ENCODE peak calls at places on chromosomes 13 and 19, in six cellular contexts. One of them, this sample, is unnamed.

GRCh38 chr13:64723735-64724134 is 2506.4 kb downstream of the PCDH9 start:
- DNase-seq in HS-27A: peak
- DNase-seq in cardiac muscle cell: peak
- DNase-seq in CD8-positive, alpha-beta memory T cell: no peak
- DNase-seq in NB4: no peak
- DNase-seq in coronary artery: no peak
- DNase-seq in this sample: no peak

GRCh38 chr19:30999726-31000125 is 349.5 kb downstream of the TSHZ3 start:
- DNase-seq in HS-27A: no peak
- DNase-seq in cardiac muscle cell: no peak
- DNase-seq in CD8-positive, alpha-beta memory T cell: no peak
- DNase-seq in NB4: no peak
- DNase-seq in coronary artery: no peak
- DNase-seq in this sample: no peak

GRCh38 chr13:45367995-45368394 is 27.0 kb upstream of the TPT1 start:
- DNase-seq in HS-27A: no peak
- DNase-seq in cardiac muscle cell: no peak
- DNase-seq in CD8-positive, alpha-beta memory T cell: no peak
- DNase-seq in NB4: no peak
- DNase-seq in coronary artery: no peak
- DNase-seq in this sample: no peak

GRCh38 chr19:19463348-19464117 is 51.8 kb downstream of the TSSK6 start:
- DNase-seq in HS-27A: no peak
- DNase-seq in cardiac muscle cell: peak
- DNase-seq in CD8-positive, alpha-beta memory T cell: no peak
- DNase-seq in NB4: no peak
- DNase-seq in coronary artery: no peak
- DNase-seq in this sample: no peak

GRCh38 chr19:45244133-45244532 is 1.1 kb downstream of the EXOC3L2 start:
- DNase-seq in HS-27A: no peak
- DNase-seq in cardiac muscle cell: no peak
- DNase-seq in CD8-positive, alpha-beta memory T cell: no peak
- DNase-seq in NB4: no peak
- DNase-seq in coronary artery: no peak
- DNase-seq in this sample: no peak

GRCh38 chr13:98258226-98258625 is 81.2 kb upstream of the RNF113B start:
- DNase-seq in HS-27A: no peak
- DNase-seq in cardiac muscle cell: no peak
- DNase-seq in CD8-positive, alpha-beta memory T cell: no peak
- DNase-seq in NB4: no peak
- DNase-seq in coronary artery: no peak
- DNase-seq in this sample: no peak

GRCh38 chr19:50330365-50331078 is 1.3 kb upstream of the KCNC3 start:
- DNase-seq in HS-27A: no peak
- DNase-seq in cardiac muscle cell: peak
- DNase-seq in CD8-positive, alpha-beta memory T cell: peak
- DNase-seq in NB4: peak
- DNase-seq in coronary artery: no peak
- DNase-seq in this sample: peak

GRCh38 chr13:110062777-110063442 is 244.0 kb downstream of the COL4A1 start:
- DNase-seq in HS-27A: no peak
- DNase-seq in cardiac muscle cell: no peak
- DNase-seq in CD8-positive, alpha-beta memory T cell: no peak
- DNase-seq in NB4: no peak
- DNase-seq in coronary artery: no peak
- DNase-seq in this sample: no peak

GRCh38 chr13:88979465-88980180 is 1308.5 kb downstream of the SLITRK5 start:
- DNase-seq in HS-27A: no peak
- DNase-seq in cardiac muscle cell: peak
- DNase-seq in CD8-positive, alpha-beta memory T cell: no peak
- DNase-seq in NB4: peak
- DNase-seq in coronary artery: no peak
- DNase-seq in this sample: no peak

GRCh38 chr19:3809881-3810707 is 23.9 kb upstream of the MATK start:
- DNase-seq in HS-27A: no peak
- DNase-seq in cardiac muscle cell: no peak
- DNase-seq in CD8-positive, alpha-beta memory T cell: no peak
- DNase-seq in NB4: no peak
- DNase-seq in coronary artery: no peak
- DNase-seq in this sample: no peak

GRCh38 chr19:57947088-57947418 is 453 bp downstream of the ZNF256 start:
- DNase-seq in HS-27A: no peak
- DNase-seq in cardiac muscle cell: no peak
- DNase-seq in CD8-positive, alpha-beta memory T cell: no peak
- DNase-seq in NB4: no peak
- DNase-seq in coronary artery: no peak
- DNase-seq in this sample: no peak

GRCh38 chr19:3593156-3593555 is 7.9 kb downstream of the GIPC3 start:
- DNase-seq in HS-27A: no peak
- DNase-seq in cardiac muscle cell: no peak
- DNase-seq in CD8-positive, alpha-beta memory T cell: no peak
- DNase-seq in NB4: no peak
- DNase-seq in coronary artery: no peak
- DNase-seq in this sample: no peak

GRCh38 chr19:4584670-4585460 is 25.4 kb upstream of the SEMA6B start:
- DNase-seq in HS-27A: no peak
- DNase-seq in cardiac muscle cell: peak
- DNase-seq in CD8-positive, alpha-beta memory T cell: no peak
- DNase-seq in NB4: no peak
- DNase-seq in coronary artery: no peak
- DNase-seq in this sample: no peak

GRCh38 chr19:2495651-2496316 is 19.9 kb downstream of the GADD45B start:
- DNase-seq in HS-27A: no peak
- DNase-seq in cardiac muscle cell: peak
- DNase-seq in CD8-positive, alpha-beta memory T cell: no peak
- DNase-seq in NB4: no peak
- DNase-seq in coronary artery: no peak
- DNase-seq in this sample: no peak

GRCh38 chr19:42542791-42543190 is 14.5 kb upstream of the CEACAM1 start:
- DNase-seq in HS-27A: no peak
- DNase-seq in cardiac muscle cell: no peak
- DNase-seq in CD8-positive, alpha-beta memory T cell: no peak
- DNase-seq in NB4: no peak
- DNase-seq in coronary artery: no peak
- DNase-seq in this sample: no peak

GRCh38 chr19:7681336-7682174 is 922 bp downstream of the TRAPPC5 start:
- DNase-seq in HS-27A: no peak
- DNase-seq in cardiac muscle cell: peak
- DNase-seq in CD8-positive, alpha-beta memory T cell: peak
- DNase-seq in NB4: peak
- DNase-seq in coronary artery: peak
- DNase-seq in this sample: peak

GRCh38 chr19:1434577-1435060 is 3.6 kb upstream of the RPS15 start:
- DNase-seq in HS-27A: no peak
- DNase-seq in cardiac muscle cell: no peak
- DNase-seq in CD8-positive, alpha-beta memory T cell: no peak
- DNase-seq in NB4: no peak
- DNase-seq in coronary artery: no peak
- DNase-seq in this sample: no peak

GRCh38 chr13:25329706-25330105 is 28.3 kb downstream of the NUP58 start:
- DNase-seq in HS-27A: no peak
- DNase-seq in cardiac muscle cell: peak
- DNase-seq in CD8-positive, alpha-beta memory T cell: no peak
- DNase-seq in NB4: peak
- DNase-seq in coronary artery: no peak
- DNase-seq in this sample: no peak

GRCh38 chr13:112106467-112107141 is 39.7 kb downstream of the SOX1 start:
- DNase-seq in HS-27A: no peak
- DNase-seq in cardiac muscle cell: no peak
- DNase-seq in CD8-positive, alpha-beta memory T cell: no peak
- DNase-seq in NB4: no peak
- DNase-seq in coronary artery: no peak
- DNase-seq in this sample: no peak

GRCh38 chr19:11881151-11881800 is 6.3 kb upstream of the ZNF69 start:
- DNase-seq in HS-27A: no peak
- DNase-seq in cardiac muscle cell: peak
- DNase-seq in CD8-positive, alpha-beta memory T cell: peak
- DNase-seq in NB4: peak
- DNase-seq in coronary artery: no peak
- DNase-seq in this sample: peak

GRCh38 chr19:834216-834615 is 6.6 kb downstream of the AZU1 start:
- DNase-seq in HS-27A: no peak
- DNase-seq in cardiac muscle cell: no peak
- DNase-seq in CD8-positive, alpha-beta memory T cell: no peak
- DNase-seq in NB4: no peak
- DNase-seq in coronary artery: no peak
- DNase-seq in this sample: no peak

GRCh38 chr19:15780595-15781418 is 6.7 kb upstream of the OR10H5 start:
- DNase-seq in HS-27A: no peak
- DNase-seq in cardiac muscle cell: no peak
- DNase-seq in CD8-positive, alpha-beta memory T cell: no peak
- DNase-seq in NB4: no peak
- DNase-seq in coronary artery: no peak
- DNase-seq in this sample: no peak

GRCh38 chr19:29675650-29676186 is 10.5 kb downstream of the PLEKHF1 start:
- DNase-seq in HS-27A: no peak
- DNase-seq in cardiac muscle cell: no peak
- DNase-seq in CD8-positive, alpha-beta memory T cell: no peak
- DNase-seq in NB4: no peak
- DNase-seq in coronary artery: no peak
- DNase-seq in this sample: no peak

GRCh38 chr13:30737511-30738342 is 2.4 kb downstream of the ALOX5AP start:
- DNase-seq in HS-27A: no peak
- DNase-seq in cardiac muscle cell: no peak
- DNase-seq in CD8-positive, alpha-beta memory T cell: no peak
- DNase-seq in NB4: peak
- DNase-seq in coronary artery: no peak
- DNase-seq in this sample: no peak

GRCh38 chr19:7926021-7926726 is at the start of gene CTXN1:
- DNase-seq in HS-27A: no peak
- DNase-seq in cardiac muscle cell: peak
- DNase-seq in CD8-positive, alpha-beta memory T cell: peak
- DNase-seq in NB4: peak
- DNase-seq in coronary artery: no peak
- DNase-seq in this sample: peak

GRCh38 chr13:22828081-22828480 is 352.7 kb upstream of the SGCG start:
- DNase-seq in HS-27A: no peak
- DNase-seq in cardiac muscle cell: no peak
- DNase-seq in CD8-positive, alpha-beta memory T cell: no peak
- DNase-seq in NB4: no peak
- DNase-seq in coronary artery: no peak
- DNase-seq in this sample: no peak

GRCh38 chr13:110560606-110561334 is 752 bp downstream of the RAB20 start:
- DNase-seq in HS-27A: no peak
- DNase-seq in cardiac muscle cell: peak
- DNase-seq in CD8-positive, alpha-beta memory T cell: no peak
- DNase-seq in NB4: peak
- DNase-seq in coronary artery: peak
- DNase-seq in this sample: no peak

GRCh38 chr19:35299523-35300339 is 7.8 kb downstream of the MAG start:
- DNase-seq in HS-27A: no peak
- DNase-seq in cardiac muscle cell: no peak
- DNase-seq in CD8-positive, alpha-beta memory T cell: no peak
- DNase-seq in NB4: no peak
- DNase-seq in coronary artery: no peak
- DNase-seq in this sample: no peak

GRCh38 chr13:20607015-20607414 is 40.1 kb downstream of the IFT88 start:
- DNase-seq in HS-27A: no peak
- DNase-seq in cardiac muscle cell: no peak
- DNase-seq in CD8-positive, alpha-beta memory T cell: no peak
- DNase-seq in NB4: no peak
- DNase-seq in coronary artery: no peak
- DNase-seq in this sample: no peak

GRCh38 chr13:101988140-101988539 is 413.7 kb downstream of the FGF14 start:
- DNase-seq in HS-27A: no peak
- DNase-seq in cardiac muscle cell: no peak
- DNase-seq in CD8-positive, alpha-beta memory T cell: no peak
- DNase-seq in NB4: peak
- DNase-seq in coronary artery: no peak
- DNase-seq in this sample: no peak

GRCh38 chr13:20387441-20387971 is 138.2 kb downstream of the CRYL1 start:
- DNase-seq in HS-27A: no peak
- DNase-seq in cardiac muscle cell: no peak
- DNase-seq in CD8-positive, alpha-beta memory T cell: no peak
- DNase-seq in NB4: no peak
- DNase-seq in coronary artery: peak
- DNase-seq in this sample: no peak

GRCh38 chr19:56321981-56322558 is 7.4 kb upstream of the ZSCAN5A start:
- DNase-seq in HS-27A: no peak
- DNase-seq in cardiac muscle cell: no peak
- DNase-seq in CD8-positive, alpha-beta memory T cell: no peak
- DNase-seq in NB4: peak
- DNase-seq in coronary artery: no peak
- DNase-seq in this sample: no peak

GRCh38 chr19:48203227-48203793 is 32.8 kb downstream of the ZSWIM9 start:
- DNase-seq in HS-27A: peak
- DNase-seq in cardiac muscle cell: no peak
- DNase-seq in CD8-positive, alpha-beta memory T cell: no peak
- DNase-seq in NB4: peak
- DNase-seq in coronary artery: no peak
- DNase-seq in this sample: no peak

GRCh38 chr19:2043269-2043641 is 7.8 kb downstream of the MKNK2 start:
- DNase-seq in HS-27A: no peak
- DNase-seq in cardiac muscle cell: no peak
- DNase-seq in CD8-positive, alpha-beta memory T cell: no peak
- DNase-seq in NB4: no peak
- DNase-seq in coronary artery: no peak
- DNase-seq in this sample: no peak

GRCh38 chr19:42528354-42529247 is at the start of gene CEACAM1:
- DNase-seq in HS-27A: no peak
- DNase-seq in cardiac muscle cell: peak
- DNase-seq in CD8-positive, alpha-beta memory T cell: peak
- DNase-seq in NB4: no peak
- DNase-seq in coronary artery: no peak
- DNase-seq in this sample: no peak

This sample was measured in amygdala.